ENCODE peak calls at places on chromosomes 6 and 20, in four cellular contexts. E, D, X and I are unnamed samples.

GRCh38 chr6:22271044-22271443 is 25.8 kb downstream of the PRL start:
- DNase-seq in E (no peak), X (no peak), D (peak; percentile 47), I (no peak)

GRCh38 chr6:146027586-146028249 is 1.1 kb upstream of the GRM1 start:
- DNase-seq in X (no peak), D (no peak), E (no peak), I (no peak)

GRCh38 chr6:37576336-37576737 is 76.6 kb upstream of the CCDC167 start:
- DNase-seq in D (no peak), E (no peak), X (no peak), I (no peak)

GRCh38 chr6:114934079-114934478 is 591.3 kb upstream of the HS3ST5 start:
- DNase-seq in D (no peak), E (no peak), X (peak; percentile 4), I (no peak)

GRCh38 chr20:9458075-9458818 is 56.1 kb upstream of the LAMP5 start:
- DNase-seq in D (peak; percentile 34), X (peak; percentile 59), E (no peak), I (peak; percentile 15)

GRCh38 chr6:91708534-91708933 is 1121.7 kb upstream of the MAP3K7 start:
- DNase-seq in E (no peak), D (no peak), X (no peak), I (no peak)

GRCh38 chr20:61692476-61692875 is 373.2 kb downstream of the TAF4 start:
- DNase-seq in X (no peak), E (no peak), D (no peak), I (no peak)

GRCh38 chr6:157527471-157527907 is 146.5 kb downstream of the ZDHHC14 start:
- DNase-seq in D (peak; percentile 48), E (no peak), X (no peak), I (no peak)

GRCh38 chr6:17536586-17536985 is 63.5 kb upstream of the FAM8A1 start:
- DNase-seq in D (no peak), X (no peak), E (no peak), I (no peak)

GRCh38 chr20:15854871-15855270 is 718.4 kb downstream of the KIF16B start:
- DNase-seq in X (no peak), D (no peak), E (no peak), I (no peak)

GRCh38 chr20:5504061-5504739 is 187.4 kb upstream of the PROKR2 start:
- DNase-seq in E (peak; percentile 58), D (no peak), X (peak; percentile 40), I (no peak)

GRCh38 chr20:58907481-58908137 is 55.1 kb downstream of the GNAS start:
- DNase-seq in X (peak; percentile 50), E (peak; percentile 51), D (peak; percentile 98), I (peak; percentile 75)

GRCh38 chr20:18252597-18253451 is 35.5 kb upstream of the ZNF133 start:
- DNase-seq in X (no peak), D (no peak), E (no peak), I (no peak)

GRCh38 chr6:30358340-30358679 is 13.4 kb downstream of the RPP21 start:
- DNase-seq in D (no peak), X (no peak), E (no peak), I (no peak)

GRCh38 chr6:121597654-121598053 is 162.2 kb downstream of the GJA1 start:
- DNase-seq in E (no peak), D (no peak), X (no peak), I (no peak)

GRCh38 chr6:21741221-21742109 is 147.9 kb downstream of the SOX4 start:
- DNase-seq in X (no peak), E (no peak), D (no peak), I (no peak)

GRCh38 chr6:155171109-155171746 is 92.6 kb upstream of the CLDN20 start:
- DNase-seq in E (peak; percentile 23), X (peak; percentile 73), D (peak; percentile 79), I (no peak)

GRCh38 chr6:68159433-68159832 is 475.6 kb upstream of the ADGRB3 start:
- DNase-seq in D (peak; percentile 3), E (no peak), X (no peak), I (no peak)

GRCh38 chr6:145886228-145886956 is 71.8 kb upstream of the FBXO30 start:
- DNase-seq in E (no peak), X (no peak), D (no peak), I (no peak)

GRCh38 chr20:62501801-62502495 is 26.2 kb upstream of the GATA5 start:
- DNase-seq in E (no peak), X (no peak), D (peak; percentile 72), I (no peak)

GRCh38 chr20:34268851-34269668 is 27.8 kb downstream of the ASIP start:
- DNase-seq in X (no peak), E (no peak), D (no peak), I (no peak)

GRCh38 chr6:73579851-73580246 is 59.0 kb upstream of the EEF1A1 start:
- DNase-seq in X (peak; percentile 81), E (peak; percentile 42), D (peak; percentile 15), I (peak; percentile 14)

GRCh38 chr6:113102761-113103160 is 754.4 kb upstream of the MARCKS start:
- DNase-seq in D (no peak), E (no peak), X (no peak), I (no peak)

GRCh38 chr6:30076333-30076732 is 764 bp upstream of the RNF39 start:
- DNase-seq in X (peak; percentile 18), E (no peak), D (no peak), I (no peak)

GRCh38 chr20:1711826-1712601 is 54.4 kb upstream of the SIRPG start:
- DNase-seq in E (no peak), X (no peak), D (no peak), I (no peak)

GRCh38 chr20:37913563-37914366 is 10.8 kb downstream of the VSTM2L start:
- DNase-seq in X (no peak), E (no peak), D (no peak), I (no peak)

GRCh38 chr20:47466193-47466592 is 35.5 kb upstream of the NCOA3 start:
- DNase-seq in E (no peak), D (no peak), X (no peak), I (no peak)

GRCh38 chr6:138593100-138593877 is 94.0 kb upstream of the NHSL1 start:
- DNase-seq in D (peak; percentile 86), E (no peak), X (peak; percentile 92), I (peak; percentile 31)

GRCh38 chr6:83536034-83536646 is 23.8 kb downstream of the PRSS35 start:
- DNase-seq in X (peak; percentile 29), E (peak; percentile 57), D (peak; percentile 8), I (peak; percentile 48)

GRCh38 chr6:131003419-131004386 is 59.3 kb downstream of the EPB41L2 start:
- DNase-seq in E (no peak), X (no peak), D (no peak), I (no peak)

GRCh38 chr6:168078943-168079405 is at the start of gene FRMD1:
- DNase-seq in X (peak; percentile 30), D (no peak), E (no peak), I (no peak)

GRCh38 chr20:16864069-16864468 is 115.9 kb downstream of the OTOR start:
- DNase-seq in X (no peak), E (no peak), D (peak; percentile 8), I (no peak)

GRCh38 chr6:39684790-39685485 is 40.3 kb downstream of the KIF6 start:
- DNase-seq in X (no peak), E (no peak), D (no peak), I (no peak)

GRCh38 chr20:44355503-44356352 is at the start of gene HNF4A:
- DNase-seq in D (no peak), E (no peak), X (peak; percentile 92), I (no peak)

GRCh38 chr20:53447271-53447670 is 146.4 kb downstream of the ZNF217 start:
- DNase-seq in X (no peak), D (no peak), E (no peak), I (no peak)

GRCh38 chr6:15456422-15456821 is 206.4 kb downstream of the DTNBP1 start:
- DNase-seq in E (no peak), D (no peak), X (no peak), I (no peak)
- TF ChIP-seq TARDBP in E (no peak), D (no peak), X (no peak), I (no peak)

DNA sequence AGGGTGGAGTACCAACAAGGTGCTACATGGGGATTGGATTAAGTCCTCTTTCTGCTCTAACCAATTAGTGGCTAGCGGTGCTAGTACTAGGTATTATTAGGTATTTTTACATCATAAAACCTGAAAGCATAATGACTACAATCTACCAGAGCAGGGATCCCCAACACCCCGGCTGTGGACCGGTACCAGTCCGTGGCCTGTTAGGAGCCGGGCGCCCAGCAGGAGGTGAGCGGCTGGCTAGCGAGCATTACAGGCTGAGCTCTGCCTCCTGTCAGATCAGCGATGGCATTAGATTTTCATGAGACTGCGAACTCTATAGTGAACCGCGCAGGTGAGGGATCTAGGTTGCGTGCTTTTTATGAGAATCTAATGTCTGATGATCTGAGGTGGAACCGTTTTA is 9.1 kb upstream of the CD40 start:
- DNase-seq in D (no peak), E (no peak), X (no peak), I (no peak)
- TF ChIP-seq TARDBP in D (no peak), E (no peak), X (no peak), I (no peak)

DNA sequence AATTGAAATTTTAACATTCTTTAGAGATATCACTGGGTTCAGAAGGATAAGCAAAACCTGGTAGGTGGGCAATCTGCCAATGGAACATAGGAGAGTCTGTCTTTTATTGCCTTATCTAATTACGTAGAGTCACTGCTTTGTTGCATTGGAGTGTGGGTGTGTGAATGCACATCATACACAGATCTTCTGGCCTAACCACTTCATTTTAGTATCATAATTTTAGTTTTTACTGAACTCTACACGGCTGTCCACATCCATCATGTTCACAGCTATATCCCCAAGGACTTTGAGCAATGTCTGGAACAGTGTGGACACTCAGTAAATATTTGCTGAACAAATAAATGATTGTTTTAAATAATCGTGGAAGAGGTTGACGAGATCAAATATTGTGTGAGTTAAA is 104.6 kb upstream of the AKIRIN2 start:
- DNase-seq in D (no peak), E (no peak), X (peak; percentile 74), I (peak; percentile 23)
- TF ChIP-seq TARDBP in D (no peak), E (no peak), X (no peak), I (no peak)

DNA sequence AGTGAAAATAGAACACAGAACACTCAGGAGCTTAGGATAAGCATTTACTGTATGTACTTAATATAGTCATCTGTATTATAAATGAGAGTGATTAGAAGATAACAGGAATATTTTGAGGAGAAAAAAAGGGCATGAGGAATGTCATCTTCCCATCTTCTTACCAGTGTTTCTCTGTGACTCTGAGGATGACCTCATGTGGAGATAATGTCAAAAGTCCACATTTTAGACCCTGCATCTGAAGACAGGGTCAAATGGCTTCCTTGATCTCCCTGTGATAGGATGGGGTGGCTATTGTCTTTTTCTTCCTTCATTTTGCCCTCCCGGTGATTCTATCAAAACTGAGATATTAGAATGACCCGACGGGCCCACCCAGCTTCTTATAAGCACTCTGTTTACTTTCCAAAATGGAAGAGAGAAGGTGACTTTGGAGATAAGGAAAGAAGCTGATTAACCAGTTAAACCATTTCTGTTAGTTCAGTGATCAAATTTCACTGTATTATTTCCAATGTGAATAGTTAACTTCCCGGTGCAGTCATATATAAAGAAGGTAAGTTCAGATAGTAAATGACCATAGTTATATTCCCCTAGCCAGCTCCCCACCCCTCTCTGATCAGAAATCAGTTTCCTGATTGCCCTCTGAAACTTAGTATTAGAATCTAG is 115.7 kb upstream of the SALL4 start:
- DNase-seq in X (no peak), E (no peak), D (no peak), I (no peak)
- TF ChIP-seq TARDBP in X (no peak), E (no peak), D (no peak), I (no peak)